ENCODE peak calls at places on chromosomes 2 and 18, in seven cellular contexts. B is NCI-H1436, C is dermis microvascular lymphatic vessel endothelial cell, P is mucosa of gallbladder, Y is neural progenitor cell, E is caudate nucleus, M is amniotic epithelial cell. A is an unnamed sample.

GRCh38 chr2:230944123-230944653 is 19.1 kb upstream of the GPR55 start:
- DNase-seq in E (no peak), B (no peak), C (no peak), M (no peak), Y (no peak), P (no peak), A (no peak)

GRCh38 chr2:102815285-102815684 is 53.5 kb downstream of the TMEM182 start:
- DNase-seq in P (no peak), M (no peak), B (no peak), E (no peak), Y (no peak), C (no peak), A (no peak)

GRCh38 chr18:56900195-56901094 is 246.4 kb upstream of the BOD1L2 start:
- DNase-seq in C (peak), B (no peak), P (peak), Y (no peak), M (no peak), E (no peak), A (no peak)

GRCh38 chr2:56889738-56890137 is 705.9 kb downstream of the CCDC85A start:
- DNase-seq in P (no peak), E (no peak), Y (no peak), C (no peak), B (no peak), M (no peak), A (no peak)

GRCh38 chr18:79603321-79604204 is 76.0 kb upstream of the CTDP1 start:
- DNase-seq in M (no peak), E (no peak), Y (no peak), C (no peak), B (no peak), P (no peak), A (no peak)

GRCh38 chr18:47731276-47731675 is 199.2 kb downstream of the SMAD2 start:
- DNase-seq in C (no peak), B (no peak), Y (no peak), E (no peak), P (no peak), M (no peak), A (no peak)

GRCh38 chr2:109411648-109412325 is 202.0 kb downstream of the SEPTIN10 start:
- DNase-seq in C (no peak), Y (no peak), M (no peak), B (no peak), E (no peak), P (no peak), A (no peak)

GRCh38 chr2:7029291-7030059 is 112.3 kb downstream of the RNF144A start:
- DNase-seq in Y (no peak), P (no peak), M (no peak), C (no peak), B (no peak), E (no peak), A (no peak)

GRCh38 chr2:38719706-38720105 is 31.5 kb downstream of the SRSF7 start:
- DNase-seq in C (no peak), E (no peak), B (no peak), Y (no peak), M (no peak), P (no peak), A (no peak)

GRCh38 chr2:64296150-64296500 is 151.9 kb upstream of the PELI1 start:
- DNase-seq in B (no peak), P (no peak), E (peak), Y (no peak), M (no peak), C (no peak), A (peak)

GRCh38 chr2:71720283-71720560 is 266.9 kb downstream of the DYSF start:
- DNase-seq in Y (no peak), C (no peak), M (no peak), E (no peak), B (no peak), P (no peak), A (no peak)

GRCh38 chr18:7626922-7627440 is 59.9 kb downstream of the PTPRM start:
- DNase-seq in Y (no peak), B (no peak), M (peak), C (peak), P (no peak), E (no peak), A (no peak)

GRCh38 chr2:215981135-215981534 is 32.2 kb downstream of the MREG start:
- DNase-seq in Y (no peak), C (peak), B (no peak), P (no peak), E (no peak), M (no peak), A (no peak)

GRCh38 chr2:47046271-47046670 is 108.8 kb downstream of the STPG4 start:
- DNase-seq in C (no peak), Y (peak), M (no peak), P (no peak), B (no peak), E (peak), A (no peak)

GRCh38 chr2:144099746-144100438 is 420.0 kb downstream of the ZEB2 start:
- DNase-seq in P (no peak), Y (no peak), M (peak), B (peak), C (no peak), E (no peak), A (no peak)

GRCh38 chr2:19837235-19837766 is 64.5 kb downstream of the TTC32 start:
- DNase-seq in C (no peak), P (no peak), Y (no peak), M (no peak), E (no peak), B (no peak), A (no peak)

GRCh38 chr2:1738646-1739302 is 5.5 kb downstream of the PXDN start:
- DNase-seq in M (peak), B (no peak), C (no peak), E (no peak), Y (no peak), P (no peak), A (no peak)

A was measured in K562.